ENCODE peak calls at places on chromosomes 6 and 20, in nine cellular contexts. W is H4, N is dermis blood vessel endothelial cell, L is foreskin fibroblast, S is PC-9, F is D341Med, Q is AML-193, G is NCI-H1436, E is memory B cell. Y is an unnamed sample.

GRCh38 chr20:6044102-6044501 is 9.8 kb downstream of the LRRN4 start:
- DNase-seq in W (no peak), N (no peak), L (no peak), S (no peak), F (no peak), Q (no peak), G (no peak), E (no peak), Y (no peak)

GRCh38 chr6:150025201-150025917 is at the start of gene RAET1L:
- DNase-seq in W (peak), N (peak), L (peak), S (peak), F (no peak), Q (no peak), G (no peak), E (no peak), Y (no peak)

GRCh38 chr6:35810831-35811698 is 5.9 kb downstream of the LHFPL5 start:
- DNase-seq in W (peak), N (peak), L (peak), S (peak), F (no peak), Q (no peak), G (peak), E (no peak), Y (no peak)

GRCh38 chr20:5884465-5885335 is 65.6 kb downstream of the TRMT6 start:
- DNase-seq in W (no peak), N (no peak), L (no peak), S (no peak), F (no peak), Q (no peak), G (no peak), E (no peak), Y (no peak)

GRCh38 chr6:13454286-13455221 is 32.8 kb downstream of the GFOD1 start:
- DNase-seq in W (peak), N (peak), L (peak), S (no peak), F (no peak), Q (peak), G (no peak), E (peak), Y (no peak)

GRCh38 chr6:21123485-21124436 is 469.8 kb upstream of the SOX4 start:
- DNase-seq in W (no peak), N (no peak), L (no peak), S (no peak), F (no peak), Q (no peak), G (no peak), E (no peak), Y (no peak)

GRCh38 chr6:159727717-159728440 is 573 bp downstream of the WTAP start:
- DNase-seq in W (no peak), N (peak), L (no peak), S (no peak), F (no peak), Q (no peak), G (peak), E (no peak), Y (no peak)

GRCh38 chr6:5752282-5752681 is 254.4 kb downstream of the NRN1 start:
- DNase-seq in W (peak), N (peak), L (peak), S (no peak), F (peak), Q (no peak), G (peak), E (no peak), Y (no peak)

GRCh38 chr6:88045521-88046136 is 2.0 kb upstream of the SPACA1 start:
- DNase-seq in W (no peak), N (no peak), L (no peak), S (no peak), F (no peak), Q (no peak), G (no peak), E (no peak), Y (no peak)

Y was measured in NCI-H187 treated with DMSO at 0.1 percent for 48 hours.